ENCODE peak calls at places on chromosome 7, in four cellular contexts. W is fibroblast of the aortic adventitia, M is caudate nucleus, Y is T-cell. D is an unnamed sample.

GRCh38 chr7:33854951-33855350 is 50.4 kb upstream of the BMPER start:
- DNase-seq in Y (no peak), W (peak), M (no peak), D (no peak)

GRCh38 chr7:138167222-138167621 is 91.0 kb downstream of the AKR1D1 start:
- DNase-seq in Y (no peak), W (no peak), M (no peak), D (no peak)

GRCh38 chr7:45872116-45873034 is 507 bp downstream of the CCDC201 start:
- DNase-seq in W (no peak), M (no peak), Y (no peak), D (no peak)

GRCh38 chr7:117163101-117163500 is 159.8 kb downstream of the WNT2 start:
- DNase-seq in W (no peak), M (no peak), Y (no peak), D (no peak)

GRCh38 chr7:135745702-135746312 is 2.8 kb downstream of the FAM180A start:
- DNase-seq in W (peak), M (no peak), Y (no peak), D (peak)

GRCh38 chr7:130227883-130228575 is 20.4 kb downstream of the SSMEM1 start:
- DNase-seq in M (no peak), Y (no peak), W (no peak), D (no peak)

GRCh38 chr7:90403174-90404113 is at the start of gene CLDN12:
- DNase-seq in M (peak), Y (peak), W (peak), D (peak)

GRCh38 chr7:1745576-1746490 is 75.8 kb downstream of the ELFN1 start:
- DNase-seq in Y (no peak), W (no peak), M (no peak), D (no peak)

GRCh38 chr7:81367335-81367801 is 402.5 kb downstream of the HGF start:
- DNase-seq in W (peak), Y (no peak), M (no peak), D (peak)

GRCh38 chr7:1176891-1177373 is 16.9 kb upstream of the ZFAND2A start:
- DNase-seq in M (no peak), Y (peak), W (peak), D (no peak)

GRCh38 chr7:102152672-102153585 is 133.7 kb upstream of the SH2B2 start:
- DNase-seq in M (no peak), W (peak), Y (no peak), D (no peak)

GRCh38 chr7:135966341-135967043 is 10.7 kb downstream of the MTPN start:
- DNase-seq in W (no peak), M (no peak), Y (no peak), D (no peak)

GRCh38 chr7:140673063-140673769 is 471 bp downstream of the ADCK2 start:
- DNase-seq in Y (peak), M (no peak), W (no peak), D (no peak)

GRCh38 chr7:67625257-67625713 is 628.7 kb downstream of the TYW1 start:
- DNase-seq in W (peak), Y (no peak), M (peak), D (peak)

GRCh38 chr7:11831727-11832495 is at the start of gene THSD7A:
- DNase-seq in Y (no peak), W (peak), M (peak), D (peak)

GRCh38 chr7:81846398-81846797 is 76.6 kb upstream of the HGF start:
- DNase-seq in M (no peak), Y (no peak), W (peak), D (no peak)

GRCh38 chr7:107744345-107744750 is 406 bp downstream of the CBLL1 start:
- DNase-seq in M (no peak), Y (no peak), W (no peak), D (no peak)

GRCh38 chr7:33233659-33234058 is 104.3 kb downstream of the BBS9 start:
- DNase-seq in M (no peak), W (no peak), Y (no peak), D (no peak)